ENCODE peak calls at places on chromosomes 3 and 15, in four cellular contexts. One of them, this sample, is unnamed.
A peak's percentile ranks its signal among the peaks of the same experiment; 100 is the strongest.

GRCh38 chr3:172276103-172276502 is 172.2 kb downstream of the GHSR start:
- DNase-seq in GM12878: no peak
- DNase-seq in H1: no peak
- DNase-seq in K562: no peak
- DNase-seq in this sample: no peak

GRCh38 chr15:68609618-68610017 is 30.8 kb downstream of the CORO2B start:
- DNase-seq in GM12878: no peak
- DNase-seq in H1: no peak
- DNase-seq in K562: no peak
- DNase-seq in this sample: no peak

GRCh38 chr3:130658666-130659065 is 88.0 kb downstream of the PIK3R4 start:
- DNase-seq in GM12878: no peak
- DNase-seq in H1: no peak
- DNase-seq in K562: no peak
- DNase-seq in this sample: no peak

GRCh38 chr3:128226794-128227399 is 73.6 kb downstream of the EEFSEC start:
- DNase-seq in GM12878: no peak
- DNase-seq in H1: peak; percentile 29
- DNase-seq in K562: peak; percentile 67
- DNase-seq in this sample: peak; percentile 31

GRCh38 chr3:112654492-112654891 is 13.5 kb upstream of the CCDC80 start:
- DNase-seq in GM12878: no peak
- DNase-seq in H1: no peak
- DNase-seq in K562: no peak
- DNase-seq in this sample: no peak

GRCh38 chr3:190017575-190018288 is 103.0 kb downstream of the P3H2 start:
- DNase-seq in GM12878: no peak
- DNase-seq in H1: no peak
- DNase-seq in K562: no peak
- DNase-seq in this sample: no peak

GRCh38 chr3:46844397-46844796 is 18.8 kb downstream of the MYL3 start:
- DNase-seq in GM12878: no peak
- DNase-seq in H1: no peak
- DNase-seq in K562: no peak
- DNase-seq in this sample: no peak

GRCh38 chr15:27392163-27392562 is 421.2 kb downstream of the GABRG3 start:
- DNase-seq in GM12878: no peak
- DNase-seq in H1: no peak
- DNase-seq in K562: no peak
- DNase-seq in this sample: no peak

GRCh38 chr3:196502775-196503181 is 790 bp downstream of the RNF168 start:
- DNase-seq in GM12878: no peak
- DNase-seq in H1: no peak
- DNase-seq in K562: peak; percentile 62
- DNase-seq in this sample: peak; percentile 30

GRCh38 chr15:88636039-88636438 is 2.8 kb upstream of the ISG20 start:
- DNase-seq in GM12878: no peak
- DNase-seq in H1: no peak
- DNase-seq in K562: no peak
- DNase-seq in this sample: no peak

GRCh38 chr3:66538390-66538789 is 37.6 kb upstream of the LRIG1 start:
- DNase-seq in GM12878: no peak
- DNase-seq in H1: no peak
- DNase-seq in K562: no peak
- DNase-seq in this sample: no peak

GRCh38 chr3:65335587-65335986 is 647.8 kb upstream of the ADAMTS9 start:
- DNase-seq in GM12878: no peak
- DNase-seq in H1: no peak
- DNase-seq in K562: no peak
- DNase-seq in this sample: no peak

GRCh38 chr15:48905216-48905615 is 27.3 kb downstream of the EID1 start:
- DNase-seq in GM12878: no peak
- DNase-seq in H1: no peak
- DNase-seq in K562: no peak
- DNase-seq in this sample: no peak

GRCh38 chr3:81352867-81353266 is 408.6 kb downstream of the GBE1 start:
- DNase-seq in GM12878: no peak
- DNase-seq in H1: no peak
- DNase-seq in K562: peak; percentile 4
- DNase-seq in this sample: peak; percentile 40

GRCh38 chr3:169664034-169664820 is 715 bp upstream of the MECOM start:
- DNase-seq in GM12878: no peak
- DNase-seq in H1: no peak
- DNase-seq in K562: no peak
- DNase-seq in this sample: no peak

GRCh38 chr3:194218646-194219453 is 82.9 kb downstream of the HES1 start:
- DNase-seq in GM12878: no peak
- DNase-seq in H1: no peak
- DNase-seq in K562: no peak
- DNase-seq in this sample: no peak

GRCh38 chr3:61748288-61748687 is 186.9 kb downstream of the PTPRG start:
- DNase-seq in GM12878: no peak
- DNase-seq in H1: no peak
- DNase-seq in K562: no peak
- DNase-seq in this sample: peak; percentile 39

GRCh38 chr3:24684506-24685023 is 189.9 kb upstream of the THRB start:
- DNase-seq in GM12878: no peak
- DNase-seq in H1: no peak
- DNase-seq in K562: no peak
- DNase-seq in this sample: no peak

GRCh38 chr3:171646357-171647133 is 163.7 kb downstream of the PLD1 start:
- DNase-seq in GM12878: no peak
- DNase-seq in H1: no peak
- DNase-seq in K562: peak; percentile 36
- DNase-seq in this sample: peak; percentile 7

GRCh38 chr3:184005981-184006507 is 11.6 kb downstream of the ABCC5 start:
- DNase-seq in GM12878: peak; percentile 27
- DNase-seq in H1: no peak
- DNase-seq in K562: peak; percentile 76
- DNase-seq in this sample: no peak

GRCh38 chr3:119559441-119559963 is at the start of gene CD80:
- DNase-seq in GM12878: peak; percentile 82
- DNase-seq in H1: no peak
- DNase-seq in K562: peak; percentile 83
- DNase-seq in this sample: peak; percentile 45

GRCh38 chr3:105827959-105828358 is 40.9 kb downstream of the CBLB start:
- DNase-seq in GM12878: no peak
- DNase-seq in H1: peak; percentile 23
- DNase-seq in K562: peak; percentile 40
- DNase-seq in this sample: peak; percentile 21

GRCh38 chr3:72441284-72441994 is 406.8 kb downstream of the SHQ1 start:
- DNase-seq in GM12878: no peak
- DNase-seq in H1: no peak
- DNase-seq in K562: peak; percentile 41
- DNase-seq in this sample: no peak

GRCh38 chr3:128260275-128260674 is 107.0 kb downstream of the EEFSEC start:
- DNase-seq in GM12878: no peak
- DNase-seq in H1: no peak
- DNase-seq in K562: no peak
- DNase-seq in this sample: no peak

GRCh38 chr3:172258616-172259015 is 189.6 kb downstream of the GHSR start:
- DNase-seq in GM12878: no peak
- DNase-seq in H1: no peak
- DNase-seq in K562: no peak
- DNase-seq in this sample: no peak

GRCh38 chr15:60376677-60377095 is 21.1 kb downstream of the ANXA2 start:
- DNase-seq in GM12878: no peak
- DNase-seq in H1: no peak
- DNase-seq in K562: no peak
- DNase-seq in this sample: no peak

GRCh38 chr3:172324591-172325203 is 123.6 kb downstream of the GHSR start:
- DNase-seq in GM12878: no peak
- DNase-seq in H1: no peak
- DNase-seq in K562: no peak
- DNase-seq in this sample: no peak

GRCh38 chr3:5331567-5332269 is 144.2 kb downstream of the EDEM1 start:
- DNase-seq in GM12878: no peak
- DNase-seq in H1: no peak
- DNase-seq in K562: no peak
- DNase-seq in this sample: peak; percentile 71

GRCh38 chr3:13484861-13485590 is 4.9 kb downstream of the HDAC11 start:
- DNase-seq in GM12878: no peak
- DNase-seq in H1: no peak
- DNase-seq in K562: peak; percentile 98
- DNase-seq in this sample: peak; percentile 80

GRCh38 chr15:66099950-66100671 is 153.4 kb downstream of the MEGF11 start:
- DNase-seq in GM12878: no peak
- DNase-seq in H1: no peak
- DNase-seq in K562: no peak
- DNase-seq in this sample: no peak

DNA sequence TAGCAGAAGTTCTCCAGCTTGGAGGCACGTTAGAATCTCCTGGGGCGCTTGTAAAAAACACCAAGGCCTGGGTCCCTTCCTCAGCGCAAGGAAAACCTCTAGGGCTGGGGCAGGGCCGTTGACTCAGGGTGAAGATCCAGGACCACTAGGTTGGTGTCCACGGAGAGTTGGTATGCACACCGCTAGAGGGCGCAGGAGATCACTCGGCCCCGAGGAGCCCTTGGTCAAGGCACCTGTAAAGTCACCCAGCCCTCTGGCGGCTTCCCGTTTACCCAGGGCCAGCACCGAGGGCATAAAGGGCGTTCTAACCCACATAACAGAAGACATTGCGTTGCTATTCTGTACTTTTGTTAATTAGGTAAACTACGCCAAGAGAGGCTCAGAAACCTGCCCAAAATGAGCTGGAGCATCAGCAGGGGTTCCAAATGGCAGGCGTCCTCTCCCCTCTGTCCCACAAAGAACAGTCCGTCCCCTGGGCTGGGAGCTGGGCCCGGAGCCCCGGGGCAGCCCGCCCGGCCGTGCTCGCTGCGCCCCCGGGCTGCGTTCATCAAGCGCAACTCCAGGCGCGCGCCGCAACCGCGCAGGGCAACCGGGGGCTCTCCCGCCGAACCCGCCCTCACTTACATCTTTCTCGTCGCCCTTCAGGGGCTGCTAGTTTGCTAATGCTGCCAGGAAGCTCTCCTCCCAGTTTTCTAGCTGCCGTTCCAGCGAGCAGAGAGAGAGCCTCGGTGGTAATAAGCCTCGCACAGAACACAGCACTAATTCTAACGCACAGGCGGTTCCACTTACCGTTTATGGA is 332.1 kb downstream of the ARRDC4 start:
- DNase-seq in GM12878: no peak
- DNase-seq in H1: peak; percentile 54
- DNase-seq in K562: peak; percentile 61
- DNase-seq in this sample: peak; percentile 27
- TF ChIP-seq GABPA in GM12878: no peak
- TF ChIP-seq GABPA in H1: no peak
- TF ChIP-seq GABPA in K562: no peak
- TF ChIP-seq GABPA in this sample: no peak

DNA sequence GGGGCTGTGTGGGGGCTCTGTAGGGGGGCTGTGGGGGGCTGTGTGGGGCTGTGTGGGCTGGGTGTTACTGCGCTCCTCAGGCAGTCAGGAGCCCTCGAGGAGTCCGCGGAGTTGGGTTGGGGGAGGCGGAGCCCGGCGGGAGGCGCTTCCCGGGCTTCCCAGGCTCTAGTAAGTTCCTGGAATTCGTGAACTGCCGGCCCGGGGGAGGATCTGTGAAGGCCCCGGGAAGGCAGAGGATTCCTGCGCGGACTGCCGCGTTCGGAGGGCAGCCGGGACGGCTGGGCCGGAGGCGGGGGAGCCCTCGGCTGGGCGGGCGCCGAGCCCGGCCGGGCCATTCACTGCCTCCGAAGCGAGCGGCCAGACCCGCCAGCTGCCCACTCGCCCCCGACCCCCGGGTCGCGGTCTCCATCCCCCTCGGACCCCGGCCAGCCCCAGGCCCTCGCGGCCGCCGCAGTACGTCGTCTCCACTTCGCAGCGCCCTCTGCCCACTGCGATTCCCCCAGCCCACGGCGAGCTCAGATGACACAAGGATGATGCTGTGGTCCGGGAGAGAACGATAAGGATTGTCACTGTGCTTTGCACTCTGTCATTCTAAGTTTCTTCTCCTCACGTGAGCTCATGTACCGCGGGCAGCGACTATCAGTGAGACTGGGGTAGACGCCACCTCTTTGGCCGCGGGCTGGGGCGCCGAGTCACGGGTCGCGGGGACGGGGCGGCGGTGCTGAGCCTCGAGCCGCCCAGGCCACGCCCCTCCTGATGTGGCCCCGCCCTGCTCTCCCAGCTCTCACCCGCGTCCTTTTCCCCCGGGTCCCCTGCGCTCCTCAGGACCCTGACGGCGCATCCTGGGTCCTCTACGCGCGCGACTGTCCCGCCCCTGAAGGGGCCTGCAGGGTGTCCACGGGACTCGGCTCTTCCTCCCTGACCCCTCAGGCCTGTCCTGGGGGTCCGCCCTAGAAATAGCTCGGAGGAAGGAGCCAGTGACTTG is 65.3 kb downstream of the KLF13 start:
- DNase-seq in GM12878: no peak
- DNase-seq in H1: no peak
- DNase-seq in K562: peak; percentile 71
- DNase-seq in this sample: no peak
- TF ChIP-seq CBX5 in GM12878: no peak
- TF ChIP-seq CBX5 in H1: no peak
- TF ChIP-seq CBX5 in K562: no peak
- TF ChIP-seq CBX5 in this sample: no peak

GRCh38 chr15:62849316-62850129 is 193.0 kb upstream of the TPM1 start:
- DNase-seq in GM12878: no peak
- DNase-seq in H1: no peak
- DNase-seq in K562: no peak
- DNase-seq in this sample: no peak

GRCh38 chr15:62846805-62847481 is 195.6 kb upstream of the TPM1 start:
- DNase-seq in GM12878: no peak
- DNase-seq in H1: no peak
- DNase-seq in K562: no peak
- DNase-seq in this sample: no peak

GRCh38 chr15:62847900-62848489 is 194.6 kb upstream of the TPM1 start:
- DNase-seq in GM12878: no peak
- DNase-seq in H1: peak; percentile 60
- DNase-seq in K562: peak; percentile 67
- DNase-seq in this sample: peak; percentile 44

GRCh38 chr15:62850318-62850717 is 192.2 kb upstream of the TPM1 start:
- DNase-seq in GM12878: no peak
- DNase-seq in H1: no peak
- DNase-seq in K562: no peak
- DNase-seq in this sample: no peak

GRCh38 chr15:62848631-62849050 is 193.9 kb upstream of the TPM1 start:
- DNase-seq in GM12878: no peak
- DNase-seq in H1: no peak
- DNase-seq in K562: no peak
- DNase-seq in this sample: peak; percentile 13
- TF ChIP-seq GABPA in GM12878: no peak
- TF ChIP-seq GABPA in H1: no peak
- TF ChIP-seq GABPA in K562: no peak
- TF ChIP-seq GABPA in this sample: no peak

DNA sequence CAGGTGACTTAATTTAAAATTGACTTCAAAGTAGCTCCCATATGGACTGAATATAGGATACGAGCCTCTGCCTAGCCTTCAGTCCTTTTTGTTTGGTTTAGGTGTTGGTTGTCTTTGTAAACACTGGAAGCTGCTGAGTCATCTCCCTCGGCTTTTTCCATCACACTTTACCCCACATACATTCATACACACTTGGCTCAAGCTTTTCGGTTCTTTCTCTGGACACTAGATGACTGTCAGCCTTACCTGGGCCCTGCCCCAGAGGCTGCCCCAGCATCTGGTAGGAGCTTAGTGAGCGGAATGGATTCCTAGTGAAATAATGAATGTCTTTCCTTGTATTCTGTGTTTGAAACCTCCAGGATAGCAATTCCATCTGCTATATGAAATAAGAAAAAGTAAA is 201.4 kb upstream of the IL12A start:
- DNase-seq in GM12878: no peak
- DNase-seq in H1: no peak
- DNase-seq in K562: no peak
- DNase-seq in this sample: peak; percentile 85
- TF ChIP-seq CBX5 in GM12878: no peak
- TF ChIP-seq CBX5 in H1: no peak
- TF ChIP-seq CBX5 in K562: no peak
- TF ChIP-seq CBX5 in this sample: no peak